ENCODE peak calls at places on chromosomes 1 and 21, in four cellular contexts. One of them, this sample, is unnamed.

GRCh38 chr21:46553993-46554392 is 50.9 kb downstream of the S100B start:
- DNase-seq in WTC11: no peak
- DNase-seq in K562: no peak
- DNase-seq in HepG2: no peak
- DNase-seq in this sample: no peak

GRCh38 chr1:21273743-21274142 is 16.5 kb downstream of the ECE1 start:
- DNase-seq in WTC11: no peak
- DNase-seq in K562: no peak
- DNase-seq in HepG2: no peak
- DNase-seq in this sample: no peak

GRCh38 chr1:10827377-10828333 is 31.2 kb upstream of the CASZ1 start:
- DNase-seq in WTC11: no peak
- DNase-seq in K562: no peak
- DNase-seq in HepG2: no peak
- DNase-seq in this sample: no peak

GRCh38 chr1:95636897-95637296 is 402.9 kb downstream of the RWDD3 start:
- DNase-seq in WTC11: no peak
- DNase-seq in K562: no peak
- DNase-seq in HepG2: no peak
- DNase-seq in this sample: no peak

GRCh38 chr1:97190326-97190725 is 468.7 kb downstream of the PTBP2 start:
- DNase-seq in WTC11: no peak
- DNase-seq in K562: no peak
- DNase-seq in HepG2: no peak
- DNase-seq in this sample: no peak

GRCh38 chr1:47938556-47938955 is 58.6 kb downstream of the TRABD2B start:
- DNase-seq in WTC11: no peak
- DNase-seq in K562: no peak
- DNase-seq in HepG2: no peak
- DNase-seq in this sample: no peak

GRCh38 chr1:23801338-23801748 is 789 bp upstream of the GALE start:
- DNase-seq in WTC11: peak
- DNase-seq in K562: no peak
- DNase-seq in HepG2: no peak
- DNase-seq in this sample: no peak

GRCh38 chr1:24413350-24414163 is at the start of gene STPG1:
- DNase-seq in WTC11: peak
- DNase-seq in K562: peak
- DNase-seq in HepG2: peak
- DNase-seq in this sample: peak

GRCh38 chr1:55262822-55263221 is 47.7 kb upstream of the USP24 start:
- DNase-seq in WTC11: no peak
- DNase-seq in K562: no peak
- DNase-seq in HepG2: no peak
- DNase-seq in this sample: no peak

GRCh38 chr1:32179443-32180185 is at the start of gene TXLNA:
- DNase-seq in WTC11: peak
- DNase-seq in K562: peak
- DNase-seq in HepG2: peak
- DNase-seq in this sample: peak

GRCh38 chr1:214451591-214451990 is 99.8 kb downstream of the PTPN14 start:
- DNase-seq in WTC11: no peak
- DNase-seq in K562: no peak
- DNase-seq in HepG2: no peak
- DNase-seq in this sample: no peak

GRCh38 chr1:79375352-79375751 is 368.8 kb upstream of the ADGRL4 start:
- DNase-seq in WTC11: no peak
- DNase-seq in K562: no peak
- DNase-seq in HepG2: no peak
- DNase-seq in this sample: no peak

GRCh38 chr1:79380078-79380477 is 373.5 kb upstream of the ADGRL4 start:
- DNase-seq in WTC11: no peak
- DNase-seq in K562: no peak
- DNase-seq in HepG2: no peak
- DNase-seq in this sample: no peak

GRCh38 chr1:79373481-79374132 is 367.1 kb upstream of the ADGRL4 start:
- DNase-seq in WTC11: no peak
- DNase-seq in K562: no peak
- DNase-seq in HepG2: no peak
- DNase-seq in this sample: no peak

GRCh38 chr1:79371802-79372201 is 365.3 kb upstream of the ADGRL4 start:
- DNase-seq in WTC11: no peak
- DNase-seq in K562: no peak
- DNase-seq in HepG2: no peak
- DNase-seq in this sample: no peak

GRCh38 chr1:79376106-79376505 is 369.6 kb upstream of the ADGRL4 start:
- DNase-seq in WTC11: no peak
- DNase-seq in K562: no peak
- DNase-seq in HepG2: no peak
- DNase-seq in this sample: no peak
- TF ChIP-seq ELF4 in WTC11: no peak
- TF ChIP-seq ELF4 in K562: no peak
- TF ChIP-seq ELF4 in HepG2: no peak
- TF ChIP-seq ELF4 in this sample: no peak

DNA sequence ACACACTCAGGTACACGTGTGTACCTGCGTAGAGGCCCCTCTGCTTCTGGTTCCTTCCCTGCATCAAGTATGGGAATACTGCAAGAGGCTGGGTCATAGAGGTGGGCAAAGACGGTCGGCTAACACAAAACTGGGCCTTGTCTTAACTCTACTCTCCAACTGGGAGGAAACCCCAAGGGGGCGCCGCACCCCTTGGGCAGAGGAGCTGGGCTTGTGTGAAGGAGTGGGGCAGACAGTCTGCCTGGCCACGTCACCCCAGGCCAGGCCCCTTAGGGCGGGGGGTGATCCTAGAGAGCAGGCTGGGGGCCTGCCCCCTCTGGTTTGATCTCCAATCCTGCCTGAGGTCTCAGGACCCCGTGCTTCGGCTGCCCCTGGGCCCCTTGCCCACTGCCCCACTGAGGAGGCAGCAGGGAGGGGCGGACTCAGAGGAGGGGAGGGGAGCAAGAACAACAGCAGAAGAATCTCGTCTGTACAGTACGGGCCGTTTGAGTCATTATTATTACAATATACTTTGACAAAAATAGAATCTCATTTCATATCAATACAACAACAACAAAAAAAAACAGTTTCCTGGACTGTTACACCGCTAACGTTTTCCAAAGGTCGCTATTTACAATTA is 34.7 kb downstream of the MEF2D start:
- DNase-seq in WTC11: peak
- DNase-seq in K562: peak
- DNase-seq in HepG2: peak
- DNase-seq in this sample: no peak
- TF ChIP-seq ELF4 in WTC11: no peak
- TF ChIP-seq ELF4 in K562: no peak
- TF ChIP-seq ELF4 in HepG2: no peak
- TF ChIP-seq ELF4 in this sample: no peak

DNA sequence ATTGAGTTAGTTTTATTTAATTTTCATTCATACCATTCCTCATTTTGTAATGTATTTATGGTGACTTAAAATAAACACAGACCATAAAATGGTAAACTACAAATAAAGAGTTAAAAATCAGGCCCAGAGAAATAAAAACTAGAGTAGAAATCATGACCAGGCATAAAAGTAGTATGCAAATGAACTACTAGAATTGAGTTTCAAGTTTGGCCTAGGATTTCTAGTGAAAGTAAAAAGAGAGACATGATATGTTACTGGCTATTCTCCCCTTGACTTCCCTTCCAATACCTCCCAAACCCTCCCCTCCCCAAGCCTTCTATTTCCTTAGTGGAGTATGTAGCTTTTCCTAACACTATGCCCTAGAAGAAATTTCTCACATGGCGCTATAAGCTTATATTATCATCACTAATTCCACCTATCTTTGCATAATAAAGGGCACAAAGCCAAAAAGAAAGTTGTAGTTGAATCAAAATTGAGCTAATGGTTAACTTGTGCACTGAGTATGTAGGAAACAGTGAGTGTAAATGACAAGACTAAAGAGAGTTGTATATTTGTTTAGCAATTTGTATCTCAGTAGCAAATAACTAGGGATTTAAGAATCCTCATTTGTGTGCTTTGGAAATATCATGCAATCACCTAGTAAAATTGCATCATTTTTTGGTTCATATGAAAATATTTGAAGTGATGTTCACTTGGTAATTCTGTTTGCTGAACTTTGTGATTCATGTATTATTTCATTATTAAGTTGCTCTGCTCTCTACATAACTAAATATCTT is 29.7 kb upstream of the CDC14A start:
- DNase-seq in WTC11: no peak
- DNase-seq in K562: no peak
- DNase-seq in HepG2: peak
- DNase-seq in this sample: no peak
- TF ChIP-seq ELF4 in WTC11: no peak
- TF ChIP-seq ELF4 in K562: no peak
- TF ChIP-seq ELF4 in HepG2: no peak
- TF ChIP-seq ELF4 in this sample: no peak

GRCh38 chr1:17795836-17796645 is 40.9 kb downstream of the ACTL8 start:
- DNase-seq in WTC11: no peak
- DNase-seq in K562: no peak
- DNase-seq in HepG2: no peak
- DNase-seq in this sample: no peak
- TF ChIP-seq ELF4 in WTC11: no peak
- TF ChIP-seq ELF4 in K562: no peak
- TF ChIP-seq ELF4 in HepG2: no peak
- TF ChIP-seq ELF4 in this sample: no peak

DNA sequence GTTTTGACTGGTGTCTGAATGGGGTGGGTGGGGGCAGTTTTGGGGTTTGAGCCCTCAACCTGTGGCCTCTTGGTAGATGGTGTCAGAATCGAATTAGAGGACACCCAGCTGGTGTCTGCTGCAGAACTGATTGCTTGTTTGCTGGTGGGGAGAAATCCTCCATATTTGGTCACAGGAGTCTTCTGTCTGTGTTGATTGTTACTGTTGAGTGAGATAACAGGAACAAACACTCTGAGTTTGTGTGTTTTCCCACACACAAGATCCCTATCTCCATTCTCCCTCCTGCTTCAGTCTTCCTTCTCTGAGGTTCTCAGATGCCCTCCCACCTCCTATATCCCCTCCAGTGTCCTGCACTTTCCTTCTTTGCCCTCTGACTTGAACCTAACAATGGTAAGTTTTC is 19.1 kb upstream of the CGN start:
- DNase-seq in WTC11: no peak
- DNase-seq in K562: peak
- DNase-seq in HepG2: no peak
- DNase-seq in this sample: no peak
- TF ChIP-seq ELF4 in WTC11: no peak
- TF ChIP-seq ELF4 in K562: no peak
- TF ChIP-seq ELF4 in HepG2: no peak
- TF ChIP-seq ELF4 in this sample: no peak

DNA sequence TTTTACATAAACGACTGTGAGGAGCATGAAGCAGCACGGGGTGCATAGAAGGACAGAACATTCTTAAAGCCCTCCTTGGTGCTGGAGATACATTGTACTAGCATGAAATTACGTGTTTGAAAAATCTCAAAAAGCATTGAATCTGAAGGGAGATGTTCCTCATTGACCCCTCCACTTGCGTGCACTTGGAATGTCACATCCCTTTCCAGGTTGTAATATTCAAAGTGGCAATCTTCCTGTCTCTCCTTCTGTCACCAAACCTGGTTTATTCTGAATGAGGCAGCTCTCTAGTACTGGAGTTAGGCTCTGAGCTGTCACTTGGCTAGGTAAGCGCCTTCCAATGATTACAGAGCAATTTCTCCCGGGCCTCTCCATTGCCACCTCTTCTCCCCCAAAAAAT is 901 bp downstream of the DSCAM start:
- DNase-seq in WTC11: no peak
- DNase-seq in K562: no peak
- DNase-seq in HepG2: no peak
- DNase-seq in this sample: no peak
- TF ChIP-seq ELF4 in WTC11: no peak
- TF ChIP-seq ELF4 in K562: no peak
- TF ChIP-seq ELF4 in HepG2: no peak
- TF ChIP-seq ELF4 in this sample: no peak

GRCh38 chr1:247378334-247379073 is 37.5 kb upstream of the NLRP3 start:
- DNase-seq in WTC11: no peak
- DNase-seq in K562: no peak
- DNase-seq in HepG2: no peak
- DNase-seq in this sample: no peak
- TF ChIP-seq ELF4 in WTC11: no peak
- TF ChIP-seq ELF4 in K562: no peak
- TF ChIP-seq ELF4 in HepG2: no peak
- TF ChIP-seq ELF4 in this sample: no peak

GRCh38 chr1:14599787-14600186 is 1.3 kb downstream of the KAZN start:
- DNase-seq in WTC11: no peak
- DNase-seq in K562: no peak
- DNase-seq in HepG2: no peak
- DNase-seq in this sample: no peak

GRCh38 chr1:14598498-14599172 is at the start of gene KAZN:
- DNase-seq in WTC11: peak
- DNase-seq in K562: no peak
- DNase-seq in HepG2: no peak
- DNase-seq in this sample: peak

GRCh38 chr1:14600405-14601150 is 2.1 kb downstream of the KAZN start:
- DNase-seq in WTC11: no peak
- DNase-seq in K562: no peak
- DNase-seq in HepG2: no peak
- DNase-seq in this sample: no peak

GRCh38 chr1:14598007-14598497 is 433 bp upstream of the KAZN start:
- DNase-seq in WTC11: peak
- DNase-seq in K562: no peak
- DNase-seq in HepG2: no peak
- DNase-seq in this sample: peak

DNA sequence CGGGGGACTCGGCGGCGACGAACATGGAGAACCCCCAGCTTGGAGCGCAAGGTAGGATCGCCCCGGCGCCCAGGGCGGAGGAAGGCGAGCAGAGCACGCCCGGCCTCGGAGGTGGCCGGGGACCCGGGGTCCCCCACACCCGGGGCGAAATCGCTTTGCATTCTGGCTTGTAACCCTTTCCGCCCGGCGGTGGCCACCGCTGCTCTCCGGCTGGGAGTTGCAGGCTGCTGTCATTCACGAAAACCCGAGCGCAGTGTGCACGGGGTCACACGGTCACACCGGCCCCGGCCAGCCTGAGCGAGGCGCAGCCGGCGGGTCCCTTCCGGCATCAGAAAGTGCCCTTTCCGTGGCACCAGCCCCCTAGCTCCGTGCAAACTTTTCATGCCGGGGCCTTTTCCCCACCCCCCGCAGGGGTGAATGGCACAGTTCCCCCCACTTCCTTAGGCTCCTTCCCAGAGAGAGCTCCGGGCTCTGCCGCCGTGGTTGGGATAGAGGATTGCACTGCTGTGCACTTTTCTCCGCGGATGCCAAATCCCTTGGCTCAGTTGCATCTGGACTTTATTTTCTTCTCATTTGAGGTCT is 779 bp downstream of the KAZN start:
- DNase-seq in WTC11: peak
- DNase-seq in K562: no peak
- DNase-seq in HepG2: no peak
- DNase-seq in this sample: peak
- TF ChIP-seq ELF4 in WTC11: no peak
- TF ChIP-seq ELF4 in K562: no peak
- TF ChIP-seq ELF4 in HepG2: no peak
- TF ChIP-seq ELF4 in this sample: no peak

GRCh38 chr1:77538956-77539509 is 143.4 kb downstream of the ZZZ3 start:
- DNase-seq in WTC11: no peak
- DNase-seq in K562: no peak
- DNase-seq in HepG2: peak
- DNase-seq in this sample: no peak
- TF ChIP-seq ELF4 in WTC11: no peak
- TF ChIP-seq ELF4 in K562: no peak
- TF ChIP-seq ELF4 in HepG2: no peak
- TF ChIP-seq ELF4 in this sample: no peak

This sample was measured in HEK293T.